ENCODE peak calls at places on chromosomes 5 and 9, in seven cellular contexts. Q is PC-3, U is endothelial cell of umbilical vein, K is DND-41, Z is astrocyte, N is fibroblast of lung, V is adipocyte. G is an unnamed sample.

GRCh38 chr9:14097215-14097614 is 216.7 kb downstream of the NFIB start:
- DNase-seq in Q (no peak), K (no peak), N (peak; percentile 83), V (peak; percentile 46), U (peak; percentile 89), Z (peak; percentile 79), G (peak; percentile 44)

GRCh38 chr9:70405808-70406445 is 8.5 kb downstream of the KLF9 start:
- DNase-seq in V (no peak), U (no peak), N (peak; percentile 59), Q (no peak), Z (peak; percentile 43), K (no peak), G (no peak)

GRCh38 chr9:9299134-9299533 is 1313.7 kb downstream of the PTPRD start:
- DNase-seq in K (no peak), U (no peak), Z (no peak), V (no peak), N (no peak), Q (no peak), G (no peak)

GRCh38 chr5:180636403-180637075 is 12.9 kb downstream of the FLT4 start:
- DNase-seq in K (no peak), V (no peak), Z (peak; percentile 65), N (peak; percentile 79), U (peak; percentile 38), Q (no peak), G (no peak)

GRCh38 chr9:94687451-94687850 is 39.0 kb upstream of the AOPEP start:
- DNase-seq in U (no peak), V (no peak), N (no peak), K (no peak), Q (no peak), Z (no peak), G (no peak)

GRCh38 chr9:69104830-69105527 is 69.1 kb upstream of the TJP2 start:
- DNase-seq in U (no peak), Q (peak; percentile 73), N (no peak), V (no peak), Z (no peak), K (no peak), G (peak; percentile 70)

GRCh38 chr9:17611342-17611741 is 32.5 kb downstream of the SH3GL2 start:
- DNase-seq in Z (no peak), N (no peak), K (no peak), V (no peak), Q (no peak), U (no peak), G (no peak)

GRCh38 chr5:150783422-150783928 is 4.9 kb downstream of the SMIM3 start:
- DNase-seq in V (peak; percentile 87), Q (peak; percentile 97), Z (peak; percentile 98), U (peak; percentile 81), K (peak; percentile 85), N (peak; percentile 98), G (peak; percentile 91)

GRCh38 chr5:175523292-175523691 is 44.9 kb downstream of the SFXN1 start:
- DNase-seq in K (no peak), U (no peak), N (no peak), Z (no peak), Q (no peak), V (no peak), G (no peak)

GRCh38 chr9:7452378-7452777 is 347.2 kb downstream of the DMAC1 start:
- DNase-seq in U (no peak), V (no peak), Q (no peak), Z (peak; percentile 34), N (peak; percentile 50), K (no peak), G (peak; percentile 81)

GRCh38 chr5:80668016-80668969 is 13.5 kb upstream of the DHFR start:
- DNase-seq in V (no peak), Q (no peak), N (no peak), Z (no peak), U (no peak), K (peak; percentile 45), G (no peak)

GRCh38 chr5:54320256-54320655 is 9.9 kb upstream of the ARL15 start:
- DNase-seq in K (no peak), Z (no peak), U (no peak), Q (peak; percentile 26), V (no peak), N (no peak), G (no peak)

GRCh38 chr5:95763941-95764340 is 32.8 kb downstream of the RHOBTB3 start:
- DNase-seq in Q (no peak), K (no peak), V (no peak), Z (peak; percentile 32), U (no peak), N (peak; percentile 61), G (no peak)

GRCh38 chr9:87676976-87677775 is 48.7 kb upstream of the CTSL start:
- DNase-seq in Z (no peak), U (peak; percentile 50), Q (no peak), N (peak; percentile 16), V (peak; percentile 35), K (no peak), G (no peak)

GRCh38 chr5:87829214-87829551 is 416.5 kb upstream of the CCNH start:
- DNase-seq in N (peak; percentile 93), V (no peak), U (no peak), Q (peak; percentile 96), Z (peak; percentile 93), K (no peak), G (peak; percentile 52)

GRCh38 chr5:172144931-172145869 is 42.8 kb downstream of the STK10 start:
- DNase-seq in V (no peak), N (no peak), Z (no peak), Q (no peak), U (no peak), K (no peak), G (no peak)
- H3K9ac ChIP-seq in V (no peak overlapping the region), N (no peak overlapping the region), Z (no peak overlapping the region), Q (no peak overlapping the region), U (no peak overlapping the region), K (no peak overlapping the region), G (no peak overlapping the region)

GRCh38 chr5:124030043-124030461 is 518.1 kb downstream of the CSNK1G3 start:
- DNase-seq in N (no peak), K (no peak), Z (no peak), V (peak; percentile 47), Q (no peak), U (no peak), G (no peak)

GRCh38 chr5:124036786-124037185 is 524.8 kb downstream of the CSNK1G3 start:
- DNase-seq in Q (no peak), N (no peak), K (no peak), U (no peak), Z (no peak), V (no peak), G (no peak)

GRCh38 chr5:124034963-124035362 is 523.0 kb downstream of the CSNK1G3 start:
- DNase-seq in V (no peak), Z (no peak), Q (no peak), K (no peak), U (no peak), N (no peak), G (no peak)

DNA sequence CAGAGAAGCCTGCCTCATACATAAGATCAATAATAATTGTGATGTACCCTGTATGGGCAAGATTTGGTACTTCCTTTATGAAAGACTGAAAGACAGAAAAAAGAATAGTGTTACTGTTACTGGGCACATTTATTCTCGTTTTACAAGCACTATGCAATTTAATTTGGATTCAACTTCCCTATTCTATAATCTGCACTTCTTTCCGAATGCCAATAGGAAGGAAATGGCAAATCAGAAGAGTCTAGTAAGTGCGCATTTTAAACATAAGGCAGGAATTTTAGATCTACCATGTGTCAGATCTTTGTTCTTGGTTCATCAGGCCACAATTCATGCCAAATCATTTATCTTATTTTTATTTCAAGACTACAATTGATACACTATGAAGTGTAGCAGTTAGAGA is 522.3 kb downstream of the CSNK1G3 start:
- DNase-seq in Q (no peak), N (no peak), Z (no peak), V (no peak), U (no peak), K (no peak), G (no peak)
- H3K9ac ChIP-seq in Q (no peak overlapping the region), N (no peak overlapping the region), Z (no peak overlapping the region), V (no peak overlapping the region), U (no peak overlapping the region), K (no peak overlapping the region), G (no peak overlapping the region)

DNA sequence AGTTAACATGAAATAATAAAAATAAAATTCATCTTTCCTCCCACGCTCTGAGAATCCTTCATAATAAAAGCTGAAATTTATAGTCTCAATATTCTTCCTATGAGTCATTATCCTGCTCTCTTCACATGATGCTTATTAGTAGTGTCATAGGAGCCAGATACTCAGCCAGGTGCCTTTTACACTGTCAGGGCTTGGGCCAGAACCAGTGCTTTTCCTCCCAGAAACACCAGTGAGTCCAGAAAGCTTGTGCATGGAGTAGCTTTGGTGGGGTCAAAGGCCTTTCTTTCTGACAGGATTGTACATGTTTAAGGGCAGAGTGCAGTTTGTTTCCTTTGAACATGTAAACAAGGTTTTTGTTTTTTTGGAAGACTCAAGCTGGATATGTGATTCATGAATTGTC is 6.8 kb downstream of the LSM11 start:
- DNase-seq in V (peak; percentile 17), Q (peak; percentile 84), U (peak; percentile 22), K (no peak), Z (peak; percentile 48), N (peak; percentile 53), G (peak; percentile 54)
- H3K9ac ChIP-seq in V (no peak overlapping the region), Q (no peak overlapping the region), U (no peak overlapping the region), K (no peak overlapping the region), Z (peak overlapping the region; percentile 22), N (no peak overlapping the region), G (no peak overlapping the region)

DNA sequence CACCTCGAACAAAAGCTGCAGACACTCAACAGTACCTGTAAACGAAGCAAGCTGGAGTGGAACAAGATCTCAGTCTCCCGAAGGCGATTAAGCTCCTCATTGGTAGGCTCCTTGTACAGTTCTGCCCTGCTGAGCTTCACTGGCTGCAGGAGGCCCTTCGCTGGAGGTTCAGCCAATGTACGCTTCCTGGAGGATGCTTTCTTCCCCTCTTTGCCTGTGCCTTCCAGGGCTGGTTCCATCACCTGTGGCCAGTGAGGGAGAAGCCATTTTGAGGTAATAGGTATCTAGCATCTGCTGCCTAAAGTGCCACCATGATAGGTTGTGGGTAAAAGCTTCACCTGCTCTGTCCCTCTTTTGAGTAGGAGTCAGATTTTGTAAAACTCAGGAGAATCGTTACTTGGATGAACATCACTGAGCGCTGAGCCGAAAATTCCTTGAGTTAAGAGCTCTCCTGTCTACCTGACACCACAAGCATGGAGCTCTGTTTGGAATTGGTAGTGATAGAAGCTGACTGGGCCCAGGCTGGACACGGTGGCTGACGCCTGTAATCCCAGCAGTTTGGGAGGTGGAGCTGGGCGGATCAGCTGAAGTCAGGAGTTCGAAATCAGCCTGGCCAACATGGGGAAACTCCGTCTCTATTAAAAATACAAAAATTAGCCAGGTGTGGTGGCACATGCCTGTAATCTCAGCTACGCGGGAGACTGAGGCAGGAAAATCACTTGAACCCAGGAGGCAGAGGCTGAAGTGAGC is 1.4 kb downstream of the NOL6 start:
- DNase-seq in Q (no peak), Z (no peak), K (no peak), V (no peak), N (no peak), U (no peak), G (no peak)
- H3K9ac ChIP-seq in Q (peak overlapping the region; percentile 97), Z (peak overlapping the region; percentile 89), K (peak overlapping the region; percentile 71), V (peak overlapping the region; percentile 97), N (peak overlapping the region; percentile 17), U (no peak overlapping the region), G (peak overlapping the region; percentile 2)

DNA sequence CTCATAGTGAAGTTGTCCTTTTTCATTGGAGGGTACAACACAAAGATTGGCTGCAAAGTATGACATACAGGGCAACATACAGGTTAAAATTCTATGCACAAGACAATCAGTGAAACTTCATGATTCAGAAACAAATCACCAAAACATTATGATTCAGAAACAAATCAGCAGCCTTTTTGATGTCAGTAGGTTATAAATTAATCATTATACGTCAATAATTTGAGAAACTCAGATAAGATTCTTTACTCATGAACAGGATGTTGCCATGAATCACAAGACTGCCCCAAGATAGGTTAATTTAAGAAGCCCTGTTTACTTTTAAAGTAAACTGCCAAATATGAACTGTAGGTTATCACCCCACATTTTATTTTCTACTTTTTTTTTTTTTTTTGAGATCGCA is 62.2 kb upstream of the IL33 start:
- DNase-seq in Z (peak; percentile 41), V (no peak), N (peak; percentile 46), K (no peak), U (peak; percentile 75), Q (peak; percentile 80), G (peak; percentile 81)
- H3K9ac ChIP-seq in Z (no peak overlapping the region), V (no peak overlapping the region), N (no peak overlapping the region), K (no peak overlapping the region), U (no peak overlapping the region), Q (peak overlapping the region; percentile 86), G (no peak overlapping the region)